ENCODE peak calls at places on chromosomes 4 and X, in eight cellular contexts. D is psoas muscle; I is GM12891; Y is naive thymus-derived CD8-positive, alpha-beta T cell; E is renal cortical epithelial cell; M is neural crest cell; N is stimulated activated CD4-positive, alpha-beta T cell treated with anti-CD3 and anti-CD28 coated beads, Interleukin-12 subunit alpha, Interleukin-12 subunit beta, amount 100 ng/mL, for 24 hours; V is fibroblast of lung. R is an unnamed sample.

GRCh38 chrX:68433155-68433980 is at the start of gene OPHN1:
- DNase-seq in D (peak; percentile 78), Y (no peak), I (no peak), V (peak; percentile 77), N (no peak), E (peak; percentile 65), M (peak; percentile 39), R (no peak)

GRCh38 chr4:73922766-73923630 is 53.8 kb downstream of the CXCL1 start:
- DNase-seq in V (peak; percentile 74), M (no peak), N (no peak), Y (no peak), E (peak; percentile 55), D (no peak), I (no peak), R (no peak)

GRCh38 chrX:72620550-72621145 is 48.0 kb upstream of the HDAC8 start:
- DNase-seq in M (no peak), Y (no peak), D (peak; percentile 33), V (peak; percentile 91), E (peak; percentile 90), N (no peak), I (no peak), R (no peak)

GRCh38 chrX:152733261-152733975 is at the start of the genes CSAG1 and MAGEA12:
- DNase-seq in D (no peak), V (no peak), E (no peak), M (no peak), N (no peak), I (no peak), Y (no peak), R (no peak)

GRCh38 chrX:94545722-94546121 is 871.7 kb downstream of the FAM133A start:
- DNase-seq in Y (no peak), V (no peak), N (no peak), D (no peak), M (no peak), I (no peak), E (no peak), R (no peak)

GRCh38 chrX:41923925-41924693 is 755 bp upstream of the CASK start:
- DNase-seq in I (no peak), D (no peak), V (peak; percentile 35), Y (peak; percentile 17), N (no peak), E (peak; percentile 57), M (no peak), R (peak; percentile 28)

GRCh38 chr4:92447265-92447905 is 143.6 kb downstream of the GRID2 start:
- DNase-seq in V (peak; percentile 8), I (no peak), N (no peak), D (no peak), Y (no peak), M (no peak), E (no peak), R (no peak)

GRCh38 chrX:133645251-133645650 is 230.0 kb upstream of the GPC4 start:
- DNase-seq in N (no peak), I (no peak), Y (no peak), D (no peak), V (peak; percentile 66), M (no peak), E (no peak), R (no peak)

GRCh38 chr4:185115827-185116232 is 27.2 kb upstream of the SLC25A4 start:
- DNase-seq in N (no peak), Y (no peak), M (peak; percentile 28), D (peak; percentile 37), V (peak; percentile 99), I (no peak), E (peak; percentile 89), R (no peak)

GRCh38 chr4:87058272-87059073 is 123.7 kb downstream of the AFF1 start:
- DNase-seq in V (no peak), Y (no peak), E (peak; percentile 58), N (peak; percentile 17), I (no peak), M (no peak), D (no peak), R (no peak)

GRCh38 chr4:57078685-57079521 is 31.3 kb downstream of the IGFBP7 start:
- DNase-seq in E (peak; percentile 99), D (no peak), V (no peak), I (no peak), M (no peak), N (no peak), Y (no peak), R (no peak)

R was measured in central memory CD4-positive, alpha-beta T cell.